ENCODE peak calls at places on chromosome X, in ten cellular contexts. Q, F, M, Z, L, V, R, E, X and K are unnamed samples.

GRCh38 chrX:83469551-83469950 is 38.5 kb upstream of the POU3F4 start:
- DNase-seq in Q (peak), F (no peak), M (no peak), Z (no peak), L (no peak), V (no peak), R (peak), E (no peak), X (peak), K (no peak)

GRCh38 chrX:49001521-49002090 is 458 bp downstream of the GRIPAP1 start:
- DNase-seq in Q (peak), F (peak), M (peak), Z (no peak), L (peak), V (no peak), R (peak), E (peak), X (no peak), K (no peak)

GRCh38 chrX:155056471-155056870 is 14.5 kb downstream of the CMC4 start:
- DNase-seq in Q (no peak), F (no peak), M (no peak), Z (no peak), L (no peak), V (no peak), R (no peak), E (no peak), X (no peak), K (no peak)

GRCh38 chrX:91434351-91435168 is at the start of gene PABPC5:
- DNase-seq in Q (peak), F (peak), M (peak), Z (no peak), L (peak), V (peak), R (no peak), E (peak), X (peak), K (peak)

GRCh38 chrX:18543738-18544137 is 118.3 kb downstream of the CDKL5 start:
- DNase-seq in Q (no peak), F (no peak), M (no peak), Z (no peak), L (no peak), V (no peak), R (no peak), E (no peak), X (no peak), K (no peak)

GRCh38 chrX:150361777-150362351 is 1.3 kb upstream of the MAMLD1 start:
- DNase-seq in Q (no peak), F (no peak), M (no peak), Z (no peak), L (peak), V (no peak), R (peak), E (no peak), X (peak), K (peak)

GRCh38 chrX:49257846-49258748 is 6.4 kb downstream of the FOXP3 start:
- DNase-seq in Q (no peak), F (no peak), M (no peak), Z (no peak), L (no peak), V (no peak), R (no peak), E (no peak), X (no peak), K (no peak)

GRCh38 chrX:119105826-119106225 is 21.8 kb downstream of the KIAA1210 start:
- DNase-seq in Q (peak), F (no peak), M (no peak), Z (no peak), L (peak), V (no peak), R (no peak), E (peak), X (no peak), K (no peak)

GRCh38 chrX:55663584-55663983 is 40.4 kb downstream of the FOXR2 start:
- DNase-seq in Q (no peak), F (no peak), M (no peak), Z (no peak), L (no peak), V (no peak), R (no peak), E (no peak), X (no peak), K (no peak)

GRCh38 chrX:42809569-42809968 is 31.6 kb upstream of the PPP1R2C start:
- DNase-seq in Q (no peak), F (no peak), M (no peak), Z (no peak), L (no peak), V (no peak), R (no peak), E (no peak), X (no peak), K (no peak)